ENCODE peak calls at places on chromosomes 1 and 21, in ten cellular contexts. One of them, this sample, is unnamed.

GRCh38 chr1:234433563-234434285 is 45.3 kb downstream of the TARBP1 start:
- DNase-seq in H4: peak; percentile 51
- DNase-seq in DMS153: no peak
- DNase-seq in non-pigmented ciliary epithelial cell: peak; percentile 46
- DNase-seq in Right ventricle myocardium superior: no peak
- DNase-seq in iris pigment epithelial cell: peak; percentile 78
- DNase-seq in epithelial cell of prostate: peak; percentile 65
- DNase-seq in fibroblast of the conjunctiva: no peak
- DNase-seq in effector memory CD8-positive, alpha-beta T cell: no peak
- DNase-seq in mesothelial cell of epicardium: no peak
- DNase-seq in this sample: no peak

GRCh38 chr1:43736819-43737218 is 29.5 kb downstream of the ST3GAL3 start:
- DNase-seq in H4: no peak
- DNase-seq in DMS153: no peak
- DNase-seq in non-pigmented ciliary epithelial cell: no peak
- DNase-seq in Right ventricle myocardium superior: no peak
- DNase-seq in iris pigment epithelial cell: no peak
- DNase-seq in epithelial cell of prostate: no peak
- DNase-seq in fibroblast of the conjunctiva: no peak
- DNase-seq in effector memory CD8-positive, alpha-beta T cell: no peak
- DNase-seq in mesothelial cell of epicardium: no peak
- DNase-seq in this sample: no peak

GRCh38 chr1:208405014-208405413 is 160.8 kb upstream of the PLXNA2 start:
- DNase-seq in H4: no peak
- DNase-seq in DMS153: no peak
- DNase-seq in non-pigmented ciliary epithelial cell: no peak
- DNase-seq in Right ventricle myocardium superior: no peak
- DNase-seq in iris pigment epithelial cell: no peak
- DNase-seq in epithelial cell of prostate: no peak
- DNase-seq in fibroblast of the conjunctiva: no peak
- DNase-seq in effector memory CD8-positive, alpha-beta T cell: no peak
- DNase-seq in mesothelial cell of epicardium: no peak
- DNase-seq in this sample: no peak

GRCh38 chr1:112325504-112325903 is 70.5 kb upstream of the CTTNBP2NL start:
- DNase-seq in H4: no peak
- DNase-seq in DMS153: no peak
- DNase-seq in non-pigmented ciliary epithelial cell: no peak
- DNase-seq in Right ventricle myocardium superior: peak; percentile 47
- DNase-seq in iris pigment epithelial cell: no peak
- DNase-seq in epithelial cell of prostate: no peak
- DNase-seq in fibroblast of the conjunctiva: no peak
- DNase-seq in effector memory CD8-positive, alpha-beta T cell: no peak
- DNase-seq in mesothelial cell of epicardium: no peak
- DNase-seq in this sample: no peak

GRCh38 chr1:9371391-9371935 is 78.8 kb downstream of the SPSB1 start:
- DNase-seq in H4: no peak
- DNase-seq in DMS153: peak; percentile 4
- DNase-seq in non-pigmented ciliary epithelial cell: peak; percentile 32
- DNase-seq in Right ventricle myocardium superior: peak; percentile 71
- DNase-seq in iris pigment epithelial cell: peak; percentile 64
- DNase-seq in epithelial cell of prostate: no peak
- DNase-seq in fibroblast of the conjunctiva: peak; percentile 42
- DNase-seq in effector memory CD8-positive, alpha-beta T cell: no peak
- DNase-seq in mesothelial cell of epicardium: peak; percentile 83
- DNase-seq in this sample: no peak

GRCh38 chr1:202858789-202859414 is 30.0 kb downstream of the RABIF start:
- DNase-seq in H4: no peak
- DNase-seq in DMS153: no peak
- DNase-seq in non-pigmented ciliary epithelial cell: no peak
- DNase-seq in Right ventricle myocardium superior: peak; percentile 80
- DNase-seq in iris pigment epithelial cell: no peak
- DNase-seq in epithelial cell of prostate: no peak
- DNase-seq in fibroblast of the conjunctiva: no peak
- DNase-seq in effector memory CD8-positive, alpha-beta T cell: no peak
- DNase-seq in mesothelial cell of epicardium: no peak
- DNase-seq in this sample: no peak

GRCh38 chr1:41041866-41042265 is 20.3 kb upstream of the SLFNL1 start:
- DNase-seq in H4: no peak
- DNase-seq in DMS153: no peak
- DNase-seq in non-pigmented ciliary epithelial cell: no peak
- DNase-seq in Right ventricle myocardium superior: no peak
- DNase-seq in iris pigment epithelial cell: peak; percentile 80
- DNase-seq in epithelial cell of prostate: no peak
- DNase-seq in fibroblast of the conjunctiva: no peak
- DNase-seq in effector memory CD8-positive, alpha-beta T cell: no peak
- DNase-seq in mesothelial cell of epicardium: no peak
- DNase-seq in this sample: no peak

GRCh38 chr1:244242446-244242845 is 191.4 kb downstream of the ZBTB18 start:
- DNase-seq in H4: no peak
- DNase-seq in DMS153: no peak
- DNase-seq in non-pigmented ciliary epithelial cell: no peak
- DNase-seq in Right ventricle myocardium superior: no peak
- DNase-seq in iris pigment epithelial cell: peak; percentile 22
- DNase-seq in epithelial cell of prostate: no peak
- DNase-seq in fibroblast of the conjunctiva: no peak
- DNase-seq in effector memory CD8-positive, alpha-beta T cell: no peak
- DNase-seq in mesothelial cell of epicardium: no peak
- DNase-seq in this sample: no peak

GRCh38 chr21:23401278-23401677 is 2206.0 kb downstream of the MRPL39 start:
- DNase-seq in H4: peak; percentile 34
- DNase-seq in DMS153: no peak
- DNase-seq in non-pigmented ciliary epithelial cell: peak; percentile 0
- DNase-seq in Right ventricle myocardium superior: no peak
- DNase-seq in iris pigment epithelial cell: peak; percentile 0
- DNase-seq in epithelial cell of prostate: no peak
- DNase-seq in fibroblast of the conjunctiva: no peak
- DNase-seq in effector memory CD8-positive, alpha-beta T cell: no peak
- DNase-seq in mesothelial cell of epicardium: no peak
- DNase-seq in this sample: no peak

GRCh38 chr1:16462773-16463330 is 22.3 kb downstream of the NECAP2 start:
- DNase-seq in H4: no peak
- DNase-seq in DMS153: no peak
- DNase-seq in non-pigmented ciliary epithelial cell: no peak
- DNase-seq in Right ventricle myocardium superior: no peak
- DNase-seq in iris pigment epithelial cell: no peak
- DNase-seq in epithelial cell of prostate: no peak
- DNase-seq in fibroblast of the conjunctiva: no peak
- DNase-seq in effector memory CD8-positive, alpha-beta T cell: no peak
- DNase-seq in mesothelial cell of epicardium: no peak
- DNase-seq in this sample: no peak

GRCh38 chr1:112548540-112548939 is 39.8 kb downstream of the WNT2B start:
- DNase-seq in H4: no peak
- DNase-seq in DMS153: no peak
- DNase-seq in non-pigmented ciliary epithelial cell: no peak
- DNase-seq in Right ventricle myocardium superior: no peak
- DNase-seq in iris pigment epithelial cell: no peak
- DNase-seq in epithelial cell of prostate: no peak
- DNase-seq in fibroblast of the conjunctiva: no peak
- DNase-seq in effector memory CD8-positive, alpha-beta T cell: no peak
- DNase-seq in mesothelial cell of epicardium: no peak
- DNase-seq in this sample: no peak

GRCh38 chr1:7410156-7410555 is 360.9 kb upstream of the VAMP3 start:
- DNase-seq in H4: no peak
- DNase-seq in DMS153: no peak
- DNase-seq in non-pigmented ciliary epithelial cell: no peak
- DNase-seq in Right ventricle myocardium superior: no peak
- DNase-seq in iris pigment epithelial cell: no peak
- DNase-seq in epithelial cell of prostate: no peak
- DNase-seq in fibroblast of the conjunctiva: no peak
- DNase-seq in effector memory CD8-positive, alpha-beta T cell: no peak
- DNase-seq in mesothelial cell of epicardium: peak; percentile 33
- DNase-seq in this sample: no peak

GRCh38 chr21:44425307-44425894 is 29.9 kb upstream of the LRRC3 start:
- DNase-seq in H4: no peak
- DNase-seq in DMS153: peak; percentile 79
- DNase-seq in non-pigmented ciliary epithelial cell: no peak
- DNase-seq in Right ventricle myocardium superior: peak; percentile 39
- DNase-seq in iris pigment epithelial cell: no peak
- DNase-seq in epithelial cell of prostate: no peak
- DNase-seq in fibroblast of the conjunctiva: no peak
- DNase-seq in effector memory CD8-positive, alpha-beta T cell: no peak
- DNase-seq in mesothelial cell of epicardium: peak; percentile 34
- DNase-seq in this sample: no peak

This sample was measured in esophagus squamous epithelium.